ENCODE peak calls at places on chromosomes 7 and 10, in six cellular contexts. One of them, this sample, is unnamed. For H3K4me1, the result is how much of the 10 kb centered on the place peaks cover.

GRCh38 chr10:112899396-112900065 is 50.5 kb upstream of the TCF7L2 start:
- DNase-seq in H9: no peak
- DNase-seq in GM23338: no peak
- DNase-seq in left ventricle myocardium inferior: no peak
- DNase-seq in colonic mucosa: no peak
- DNase-seq in fibroblast of lung: no peak
- DNase-seq in this sample: peak

GRCh38 chr7:48518092-48518491 is 346.8 kb downstream of the ABCA13 start:
- DNase-seq in H9: no peak
- DNase-seq in GM23338: no peak
- DNase-seq in left ventricle myocardium inferior: no peak
- DNase-seq in colonic mucosa: no peak
- DNase-seq in fibroblast of lung: no peak
- DNase-seq in this sample: no peak

GRCh38 chr7:129575699-129576098 is 35.8 kb upstream of the NRF1 start:
- DNase-seq in H9: no peak
- DNase-seq in GM23338: no peak
- DNase-seq in left ventricle myocardium inferior: no peak
- DNase-seq in colonic mucosa: no peak
- DNase-seq in fibroblast of lung: no peak
- DNase-seq in this sample: no peak

GRCh38 chr10:3082290-3082689 is 14.9 kb downstream of the PFKP start:
- DNase-seq in H9: no peak
- DNase-seq in GM23338: no peak
- DNase-seq in left ventricle myocardium inferior: no peak
- DNase-seq in colonic mucosa: no peak
- DNase-seq in fibroblast of lung: no peak
- DNase-seq in this sample: no peak

GRCh38 chr10:71124921-71125748 is 87.2 kb upstream of the UNC5B start:
- DNase-seq in H9: no peak
- DNase-seq in GM23338: no peak
- DNase-seq in left ventricle myocardium inferior: peak
- DNase-seq in colonic mucosa: no peak
- DNase-seq in fibroblast of lung: no peak
- DNase-seq in this sample: no peak

GRCh38 chr10:101080933-101081546 is 19.3 kb downstream of the KAZALD1 start:
- DNase-seq in H9: peak
- DNase-seq in GM23338: peak
- DNase-seq in left ventricle myocardium inferior: no peak
- DNase-seq in colonic mucosa: no peak
- DNase-seq in fibroblast of lung: peak
- DNase-seq in this sample: peak

GRCh38 chr10:74078037-74078436 is 72.6 kb downstream of the AP3M1 start:
- DNase-seq in H9: no peak
- DNase-seq in GM23338: no peak
- DNase-seq in left ventricle myocardium inferior: no peak
- DNase-seq in colonic mucosa: no peak
- DNase-seq in fibroblast of lung: peak
- DNase-seq in this sample: no peak

GRCh38 chr7:25515876-25516275 is 287.6 kb upstream of the NPVF start:
- DNase-seq in H9: no peak
- DNase-seq in GM23338: no peak
- DNase-seq in left ventricle myocardium inferior: no peak
- DNase-seq in colonic mucosa: no peak
- DNase-seq in fibroblast of lung: no peak
- DNase-seq in this sample: no peak

GRCh38 chr7:80630611-80631010 is 7.8 kb upstream of the CD36 start:
- DNase-seq in H9: no peak
- DNase-seq in GM23338: no peak
- DNase-seq in left ventricle myocardium inferior: no peak
- DNase-seq in colonic mucosa: no peak
- DNase-seq in fibroblast of lung: peak
- DNase-seq in this sample: no peak

GRCh38 chr10:84204122-84204521 is 9.8 kb downstream of the CDHR1 start:
- DNase-seq in H9: peak
- DNase-seq in GM23338: peak
- DNase-seq in left ventricle myocardium inferior: no peak
- DNase-seq in colonic mucosa: no peak
- DNase-seq in fibroblast of lung: no peak
- DNase-seq in this sample: peak

GRCh38 chr7:102024769-102025391 is 207.5 kb downstream of the CUX1 start:
- DNase-seq in H9: peak
- DNase-seq in GM23338: peak
- DNase-seq in left ventricle myocardium inferior: peak
- DNase-seq in colonic mucosa: peak
- DNase-seq in fibroblast of lung: no peak
- DNase-seq in this sample: peak

GRCh38 chr10:561721-562120 is 127.7 kb downstream of the DIP2C start:
- DNase-seq in H9: no peak
- DNase-seq in GM23338: no peak
- DNase-seq in left ventricle myocardium inferior: no peak
- DNase-seq in colonic mucosa: no peak
- DNase-seq in fibroblast of lung: no peak
- DNase-seq in this sample: no peak

GRCh38 chr7:108234281-108234680 is 104.1 kb upstream of the LAMB4 start:
- DNase-seq in H9: no peak
- DNase-seq in GM23338: no peak
- DNase-seq in left ventricle myocardium inferior: no peak
- DNase-seq in colonic mucosa: no peak
- DNase-seq in fibroblast of lung: no peak
- DNase-seq in this sample: no peak

GRCh38 chr10:22489467-22489866 is 144.2 kb downstream of the SPAG6 start:
- DNase-seq in H9: no peak
- DNase-seq in GM23338: no peak
- DNase-seq in left ventricle myocardium inferior: no peak
- DNase-seq in colonic mucosa: no peak
- DNase-seq in fibroblast of lung: no peak
- DNase-seq in this sample: no peak

GRCh38 chr7:47285860-47286491 is 295.9 kb downstream of the TNS3 start:
- DNase-seq in H9: no peak
- DNase-seq in GM23338: peak
- DNase-seq in left ventricle myocardium inferior: no peak
- DNase-seq in colonic mucosa: peak
- DNase-seq in fibroblast of lung: no peak
- DNase-seq in this sample: no peak

GRCh38 chr7:106775552-106775936 is 89.5 kb upstream of the PIK3CG start:
- DNase-seq in H9: no peak
- DNase-seq in GM23338: no peak
- DNase-seq in left ventricle myocardium inferior: no peak
- DNase-seq in colonic mucosa: no peak
- DNase-seq in fibroblast of lung: peak
- DNase-seq in this sample: no peak

GRCh38 chr10:47318706-47319105 is 3.5 kb upstream of the GDF2 start:
- DNase-seq in H9: peak
- DNase-seq in GM23338: peak
- DNase-seq in left ventricle myocardium inferior: no peak
- DNase-seq in colonic mucosa: no peak
- DNase-seq in fibroblast of lung: no peak
- DNase-seq in this sample: peak

GRCh38 chr7:16089191-16089590 is 332.1 kb downstream of the CRPPA start:
- DNase-seq in H9: no peak
- DNase-seq in GM23338: no peak
- DNase-seq in left ventricle myocardium inferior: no peak
- DNase-seq in colonic mucosa: no peak
- DNase-seq in fibroblast of lung: no peak
- DNase-seq in this sample: no peak

GRCh38 chr7:155373359-155374273 is 75.9 kb downstream of the INSIG1 start:
- DNase-seq in H9: peak
- DNase-seq in GM23338: peak
- DNase-seq in left ventricle myocardium inferior: no peak
- DNase-seq in colonic mucosa: no peak
- DNase-seq in fibroblast of lung: peak
- DNase-seq in this sample: peak

GRCh38 chr10:11207276-11207809 is 189.7 kb downstream of the CELF2 start:
- DNase-seq in H9: no peak
- DNase-seq in GM23338: no peak
- DNase-seq in left ventricle myocardium inferior: no peak
- DNase-seq in colonic mucosa: no peak
- DNase-seq in fibroblast of lung: no peak
- DNase-seq in this sample: no peak

GRCh38 chr7:98745722-98746318 is 124.0 kb downstream of the TMEM130 start:
- DNase-seq in H9: peak
- DNase-seq in GM23338: peak
- DNase-seq in left ventricle myocardium inferior: peak
- DNase-seq in colonic mucosa: peak
- DNase-seq in fibroblast of lung: peak
- DNase-seq in this sample: peak

GRCh38 chr10:93463723-93464511 is 18.2 kb downstream of the MYOF start:
- DNase-seq in H9: no peak
- DNase-seq in GM23338: no peak
- DNase-seq in left ventricle myocardium inferior: no peak
- DNase-seq in colonic mucosa: no peak
- DNase-seq in fibroblast of lung: peak
- DNase-seq in this sample: no peak

GRCh38 chr10:52653221-52653501 is 119.4 kb downstream of the MBL2 start:
- DNase-seq in H9: no peak
- DNase-seq in GM23338: no peak
- DNase-seq in left ventricle myocardium inferior: no peak
- DNase-seq in colonic mucosa: no peak
- DNase-seq in fibroblast of lung: no peak
- DNase-seq in this sample: no peak

GRCh38 chr7:30175171-30175570 is 40.4 kb downstream of the MTURN start:
- DNase-seq in H9: no peak
- DNase-seq in GM23338: no peak
- DNase-seq in left ventricle myocardium inferior: no peak
- DNase-seq in colonic mucosa: no peak
- DNase-seq in fibroblast of lung: no peak
- DNase-seq in this sample: no peak

GRCh38 chr10:92110039-92110794 is 180.7 kb downstream of the CPEB3 start:
- DNase-seq in H9: no peak
- DNase-seq in GM23338: no peak
- DNase-seq in left ventricle myocardium inferior: no peak
- DNase-seq in colonic mucosa: no peak
- DNase-seq in fibroblast of lung: peak
- DNase-seq in this sample: no peak

GRCh38 chr7:33191326-33191725 is 62.0 kb downstream of the BBS9 start:
- DNase-seq in H9: peak
- DNase-seq in GM23338: peak
- DNase-seq in left ventricle myocardium inferior: no peak
- DNase-seq in colonic mucosa: no peak
- DNase-seq in fibroblast of lung: no peak
- DNase-seq in this sample: no peak

DNA sequence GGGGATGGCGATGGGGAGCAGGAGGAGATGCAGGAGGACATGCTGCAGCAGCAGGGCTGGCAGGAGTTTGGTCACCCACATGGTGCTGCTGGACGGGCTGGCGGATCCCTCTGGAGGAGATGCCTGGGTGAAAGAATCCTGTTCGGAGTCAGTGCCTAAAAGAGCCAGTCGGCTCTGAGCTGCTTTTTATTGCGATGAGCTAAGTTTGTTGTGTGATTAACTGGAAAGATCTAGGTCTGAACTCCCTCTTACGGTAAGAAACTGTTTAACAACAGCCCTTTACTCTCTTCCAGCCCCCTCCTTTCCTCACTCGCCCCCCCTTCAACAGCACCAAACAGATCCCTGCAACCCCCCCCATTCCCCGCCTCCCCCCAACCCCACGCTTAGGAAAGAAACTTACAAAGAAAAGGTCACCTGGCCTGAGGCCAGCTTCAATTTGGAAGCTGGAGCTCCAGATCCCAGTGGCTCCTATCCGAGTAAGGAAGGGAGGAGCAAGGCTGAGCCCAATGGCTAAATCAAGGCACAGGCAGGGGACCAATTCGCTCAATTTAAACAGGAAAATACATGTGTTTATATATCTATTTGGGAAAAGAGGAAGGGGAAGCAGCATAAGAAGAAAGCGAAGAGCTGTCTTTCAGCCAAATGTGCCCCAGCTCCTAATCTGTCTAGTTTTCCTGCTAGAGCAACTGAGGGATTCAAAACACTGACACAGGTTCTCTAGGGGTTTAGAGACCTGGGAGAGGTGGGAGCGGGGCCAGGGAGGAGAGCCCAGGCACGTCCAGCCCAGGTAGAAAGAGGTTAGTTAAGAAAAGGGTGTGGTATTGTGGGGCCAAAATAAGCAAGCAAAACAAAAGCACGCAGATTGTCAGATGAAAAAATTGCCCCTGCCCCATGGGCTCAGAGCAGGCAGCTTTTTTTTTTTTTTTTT is at the start of gene HGF:
- DNase-seq in H9: peak
- DNase-seq in GM23338: peak
- DNase-seq in left ventricle myocardium inferior: peak
- DNase-seq in colonic mucosa: peak
- DNase-seq in fibroblast of lung: peak
- DNase-seq in this sample: peak
- TF ChIP-seq CTCF in H9: no peak
- TF ChIP-seq CTCF in GM23338: peak
- TF ChIP-seq CTCF in left ventricle myocardium inferior: no peak
- TF ChIP-seq CTCF in colonic mucosa: no peak
- TF ChIP-seq CTCF in fibroblast of lung: peak
- TF ChIP-seq CTCF in this sample: peak

GRCh38 chr7:114959931-114960330 is 38.0 kb downstream of the MDFIC start:
- DNase-seq in H9: no peak
- DNase-seq in GM23338: no peak
- DNase-seq in left ventricle myocardium inferior: no peak
- DNase-seq in colonic mucosa: no peak
- DNase-seq in fibroblast of lung: peak
- DNase-seq in this sample: no peak
- H3K4me1 ChIP-seq in H9: under half
- H3K4me1 ChIP-seq in GM23338: under half
- H3K4me1 ChIP-seq in left ventricle myocardium inferior: under half
- H3K4me1 ChIP-seq in colonic mucosa: under half
- H3K4me1 ChIP-seq in fibroblast of lung: under half
- H3K4me1 ChIP-seq in this sample: under half

DNA sequence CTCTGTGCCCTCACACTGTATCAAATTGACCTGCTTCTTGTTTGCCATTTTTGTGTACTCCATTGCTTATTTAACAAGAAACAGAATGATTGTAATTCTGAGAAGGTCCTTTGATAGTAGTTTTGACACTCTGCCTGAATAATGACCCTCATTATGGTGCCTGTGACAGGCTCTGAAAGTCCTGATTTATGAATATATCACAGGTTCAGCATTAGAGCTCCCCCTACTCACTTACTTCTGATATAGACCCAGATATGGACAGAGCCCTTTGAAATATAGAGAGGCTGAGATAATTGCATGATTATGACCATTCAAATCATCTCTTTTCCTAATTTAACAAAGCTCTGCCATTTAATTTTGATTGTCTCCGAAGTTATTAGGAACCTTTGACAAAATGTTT is 465.3 kb downstream of the MDFIC start:
- DNase-seq in H9: no peak
- DNase-seq in GM23338: no peak
- DNase-seq in left ventricle myocardium inferior: no peak
- DNase-seq in colonic mucosa: no peak
- DNase-seq in fibroblast of lung: no peak
- DNase-seq in this sample: no peak
- TF ChIP-seq CTCF in H9: no peak
- TF ChIP-seq CTCF in GM23338: no peak
- TF ChIP-seq CTCF in left ventricle myocardium inferior: no peak
- TF ChIP-seq CTCF in colonic mucosa: no peak
- TF ChIP-seq CTCF in fibroblast of lung: no peak
- TF ChIP-seq CTCF in this sample: no peak

DNA sequence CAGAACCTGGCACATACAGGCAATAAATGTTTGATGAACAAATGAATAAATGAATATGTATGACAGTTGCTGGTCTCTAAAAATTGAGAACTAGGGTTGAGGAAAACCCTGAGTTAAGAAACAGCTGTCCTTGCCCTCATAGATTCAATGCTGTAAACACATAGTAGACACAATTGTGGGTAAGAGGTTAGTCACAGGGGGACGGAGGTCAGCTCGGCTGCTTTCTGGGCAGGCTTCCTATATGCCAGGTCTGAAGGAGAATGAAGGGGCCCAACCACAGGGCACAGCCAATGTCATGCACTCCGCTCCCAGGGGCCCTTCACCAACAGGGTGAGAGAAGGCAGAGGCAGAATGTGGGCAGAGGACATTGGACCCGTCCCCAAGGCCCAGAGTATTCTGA is 143.3 kb upstream of the RSU1 start:
- DNase-seq in H9: no peak
- DNase-seq in GM23338: no peak
- DNase-seq in left ventricle myocardium inferior: no peak
- DNase-seq in colonic mucosa: no peak
- DNase-seq in fibroblast of lung: no peak
- DNase-seq in this sample: no peak
- H3K4me1 ChIP-seq in H9: under half
- H3K4me1 ChIP-seq in GM23338: under half
- H3K4me1 ChIP-seq in left ventricle myocardium inferior: under half
- H3K4me1 ChIP-seq in colonic mucosa: under half
- H3K4me1 ChIP-seq in fibroblast of lung: under half
- H3K4me1 ChIP-seq in this sample: under half